ENCODE peak calls at places on chromosomes 16 and 17, in six cellular contexts. One of them, this sample, is unnamed.

GRCh38 chr16:75250809-75251279 is 580 bp downstream of the BCAR1 start:
- DNase-seq in spleen: no peak
- DNase-seq in mammary epithelial cell: no peak
- DNase-seq in Calu3: peak
- DNase-seq in fibroblast of pulmonary artery: no peak
- DNase-seq in RWPE1: peak
- DNase-seq in this sample: no peak

GRCh38 chr17:30964878-30965277 is 6.0 kb upstream of the RNF135 start:
- DNase-seq in RWPE1: no peak
- DNase-seq in spleen: no peak
- DNase-seq in Calu3: no peak
- DNase-seq in mammary epithelial cell: no peak
- DNase-seq in fibroblast of pulmonary artery: peak
- DNase-seq in this sample: no peak

GRCh38 chr17:59331929-59332889 is 754 bp downstream of the YPEL2 start:
- DNase-seq in Calu3: peak
- DNase-seq in RWPE1: no peak
- DNase-seq in spleen: peak
- DNase-seq in mammary epithelial cell: peak
- DNase-seq in fibroblast of pulmonary artery: peak
- DNase-seq in this sample: peak

GRCh38 chr17:27984404-27984803 is 58.1 kb upstream of the NLK start:
- DNase-seq in RWPE1: no peak
- DNase-seq in fibroblast of pulmonary artery: no peak
- DNase-seq in spleen: no peak
- DNase-seq in mammary epithelial cell: no peak
- DNase-seq in Calu3: no peak
- DNase-seq in this sample: no peak

GRCh38 chr17:14004927-14005630 is 64.2 kb upstream of the COX10 start:
- DNase-seq in mammary epithelial cell: peak
- DNase-seq in Calu3: no peak
- DNase-seq in spleen: no peak
- DNase-seq in RWPE1: no peak
- DNase-seq in fibroblast of pulmonary artery: no peak
- DNase-seq in this sample: no peak

GRCh38 chr16:2719328-2720062 is 529 bp downstream of the PRSS27 start:
- DNase-seq in fibroblast of pulmonary artery: no peak
- DNase-seq in RWPE1: no peak
- DNase-seq in mammary epithelial cell: no peak
- DNase-seq in spleen: peak
- DNase-seq in Calu3: peak
- DNase-seq in this sample: no peak

GRCh38 chr16:82023206-82023605 is 11.8 kb upstream of the HSD17B2 start:
- DNase-seq in Calu3: no peak
- DNase-seq in spleen: no peak
- DNase-seq in mammary epithelial cell: no peak
- DNase-seq in RWPE1: no peak
- DNase-seq in fibroblast of pulmonary artery: no peak
- DNase-seq in this sample: no peak

GRCh38 chr17:31739300-31739699 is 119.7 kb downstream of the COPRS start:
- DNase-seq in RWPE1: no peak
- DNase-seq in Calu3: no peak
- DNase-seq in fibroblast of pulmonary artery: peak
- DNase-seq in mammary epithelial cell: peak
- DNase-seq in spleen: no peak
- DNase-seq in this sample: no peak

GRCh38 chr17:78315355-78316114 is 44.3 kb downstream of the SOCS3 start:
- DNase-seq in RWPE1: peak
- DNase-seq in mammary epithelial cell: peak
- DNase-seq in spleen: no peak
- DNase-seq in fibroblast of pulmonary artery: peak
- DNase-seq in Calu3: peak
- DNase-seq in this sample: no peak

GRCh38 chr16:14486520-14487303 is 143.3 kb downstream of the PARN start:
- DNase-seq in spleen: no peak
- DNase-seq in mammary epithelial cell: peak
- DNase-seq in Calu3: peak
- DNase-seq in RWPE1: peak
- DNase-seq in fibroblast of pulmonary artery: peak
- DNase-seq in this sample: no peak

GRCh38 chr17:63911657-63912100 is 621 bp upstream of the CSHL1 start:
- DNase-seq in spleen: no peak
- DNase-seq in mammary epithelial cell: no peak
- DNase-seq in fibroblast of pulmonary artery: peak
- DNase-seq in RWPE1: peak
- DNase-seq in Calu3: peak
- DNase-seq in this sample: peak

GRCh38 chr17:66994943-66995535 is 30.5 kb downstream of the CACNG4 start:
- DNase-seq in fibroblast of pulmonary artery: no peak
- DNase-seq in mammary epithelial cell: no peak
- DNase-seq in RWPE1: no peak
- DNase-seq in Calu3: no peak
- DNase-seq in spleen: no peak
- DNase-seq in this sample: no peak

GRCh38 chr17:7988750-7989178 is 13.7 kb upstream of the GUCY2D start:
- DNase-seq in spleen: no peak
- DNase-seq in fibroblast of pulmonary artery: peak
- DNase-seq in Calu3: peak
- DNase-seq in mammary epithelial cell: peak
- DNase-seq in RWPE1: peak
- DNase-seq in this sample: no peak

GRCh38 chr16:28193530-28194423 is 18.0 kb downstream of the XPO6 start:
- DNase-seq in fibroblast of pulmonary artery: peak
- DNase-seq in RWPE1: peak
- DNase-seq in spleen: no peak
- DNase-seq in Calu3: no peak
- DNase-seq in mammary epithelial cell: peak
- DNase-seq in this sample: no peak

GRCh38 chr17:79089720-79090502 is 15.3 kb downstream of the ENGASE start:
- DNase-seq in spleen: no peak
- DNase-seq in Calu3: no peak
- DNase-seq in fibroblast of pulmonary artery: no peak
- DNase-seq in mammary epithelial cell: no peak
- DNase-seq in RWPE1: no peak
- DNase-seq in this sample: no peak

GRCh38 chr17:66348605-66349165 is 46.3 kb downstream of the PRKCA start:
- DNase-seq in fibroblast of pulmonary artery: peak
- DNase-seq in Calu3: peak
- DNase-seq in mammary epithelial cell: peak
- DNase-seq in spleen: no peak
- DNase-seq in RWPE1: peak
- DNase-seq in this sample: no peak

GRCh38 chr17:39064374-39064773 is 87.1 kb downstream of the PLXDC1 start:
- DNase-seq in Calu3: no peak
- DNase-seq in fibroblast of pulmonary artery: peak
- DNase-seq in spleen: no peak
- DNase-seq in RWPE1: peak
- DNase-seq in mammary epithelial cell: peak
- DNase-seq in this sample: no peak

GRCh38 chr16:69182730-69183416 is 4.1 kb upstream of the SNTB2 start:
- DNase-seq in fibroblast of pulmonary artery: no peak
- DNase-seq in spleen: no peak
- DNase-seq in RWPE1: no peak
- DNase-seq in Calu3: no peak
- DNase-seq in mammary epithelial cell: peak
- DNase-seq in this sample: no peak

GRCh38 chr17:77611791-77612466 is 346.6 kb upstream of the TNRC6C start:
- DNase-seq in mammary epithelial cell: no peak
- DNase-seq in fibroblast of pulmonary artery: no peak
- DNase-seq in RWPE1: no peak
- DNase-seq in spleen: peak
- DNase-seq in Calu3: no peak
- DNase-seq in this sample: no peak

DNA sequence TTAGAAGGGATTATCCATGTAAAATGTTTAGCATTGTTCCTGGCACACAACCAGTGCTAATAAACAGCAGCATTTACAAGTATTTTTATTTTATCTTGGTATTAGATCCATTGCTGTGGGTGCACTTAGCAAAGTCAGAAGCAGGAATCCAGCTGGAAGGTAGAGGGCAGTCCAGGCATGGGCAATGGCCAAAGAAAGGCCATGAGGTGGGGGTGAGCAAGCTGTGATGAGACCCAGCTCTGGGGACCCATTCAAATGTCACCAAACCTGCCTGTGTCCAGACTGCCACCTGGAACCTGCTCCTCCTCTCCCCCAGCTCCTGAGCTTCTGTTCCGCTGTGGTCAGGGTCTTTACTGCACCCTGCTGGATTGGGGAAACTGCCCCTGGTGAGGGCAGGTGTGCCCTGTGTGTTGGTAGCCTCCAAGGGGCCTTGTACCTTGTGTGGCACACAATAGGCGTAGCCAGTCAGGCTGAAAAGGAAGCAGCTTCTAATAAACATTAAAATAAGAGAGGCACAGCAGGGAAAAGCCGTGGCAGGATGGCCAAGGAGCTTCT is 118.0 kb upstream of the CRHR1 start:
- DNase-seq in RWPE1: no peak
- DNase-seq in fibroblast of pulmonary artery: no peak
- DNase-seq in Calu3: no peak
- DNase-seq in spleen: no peak
- DNase-seq in mammary epithelial cell: no peak
- DNase-seq in this sample: no peak
- TF ChIP-seq CTCF in RWPE1: no peak
- TF ChIP-seq CTCF in fibroblast of pulmonary artery: no peak
- TF ChIP-seq CTCF in Calu3: peak
- TF ChIP-seq CTCF in spleen: no peak
- TF ChIP-seq CTCF in mammary epithelial cell: peak
- TF ChIP-seq CTCF in this sample: no peak

GRCh38 chr16:21599158-21599993 is at the start of gene METTL9:
- DNase-seq in fibroblast of pulmonary artery: peak
- DNase-seq in spleen: peak
- DNase-seq in mammary epithelial cell: peak
- DNase-seq in RWPE1: peak
- DNase-seq in Calu3: peak
- DNase-seq in this sample: peak
- TF ChIP-seq CTCF in fibroblast of pulmonary artery: no peak
- TF ChIP-seq CTCF in spleen: peak
- TF ChIP-seq CTCF in mammary epithelial cell: no peak
- TF ChIP-seq CTCF in RWPE1: no peak
- TF ChIP-seq CTCF in Calu3: peak
- TF ChIP-seq CTCF in this sample: no peak

GRCh38 chr16:56314244-56314850 is 111.0 kb downstream of the AMFR start:
- DNase-seq in spleen: peak
- DNase-seq in mammary epithelial cell: no peak
- DNase-seq in Calu3: no peak
- DNase-seq in RWPE1: no peak
- DNase-seq in fibroblast of pulmonary artery: no peak
- DNase-seq in this sample: no peak

GRCh38 chr16:56310685-56311084 is 114.7 kb downstream of the AMFR start:
- DNase-seq in Calu3: no peak
- DNase-seq in mammary epithelial cell: no peak
- DNase-seq in spleen: peak
- DNase-seq in RWPE1: no peak
- DNase-seq in fibroblast of pulmonary artery: no peak
- DNase-seq in this sample: no peak

GRCh38 chr16:56312028-56312300 is 113.4 kb downstream of the AMFR start:
- DNase-seq in spleen: peak
- DNase-seq in mammary epithelial cell: no peak
- DNase-seq in Calu3: no peak
- DNase-seq in fibroblast of pulmonary artery: no peak
- DNase-seq in RWPE1: no peak
- DNase-seq in this sample: no peak

GRCh38 chr16:56312556-56312955 is 112.8 kb downstream of the AMFR start:
- DNase-seq in RWPE1: no peak
- DNase-seq in fibroblast of pulmonary artery: no peak
- DNase-seq in mammary epithelial cell: no peak
- DNase-seq in Calu3: no peak
- DNase-seq in spleen: peak
- DNase-seq in this sample: no peak

GRCh38 chr16:56311208-56312027 is 113.9 kb downstream of the AMFR start:
- DNase-seq in fibroblast of pulmonary artery: no peak
- DNase-seq in mammary epithelial cell: no peak
- DNase-seq in Calu3: no peak
- DNase-seq in RWPE1: no peak
- DNase-seq in spleen: peak
- DNase-seq in this sample: no peak
- TF ChIP-seq CTCF in fibroblast of pulmonary artery: peak
- TF ChIP-seq CTCF in mammary epithelial cell: no peak
- TF ChIP-seq CTCF in Calu3: no peak
- TF ChIP-seq CTCF in RWPE1: no peak
- TF ChIP-seq CTCF in spleen: no peak
- TF ChIP-seq CTCF in this sample: no peak

GRCh38 chr16:65305588-65305987 is 183.7 kb upstream of the CDH11 start:
- DNase-seq in mammary epithelial cell: no peak
- DNase-seq in fibroblast of pulmonary artery: no peak
- DNase-seq in RWPE1: no peak
- DNase-seq in Calu3: no peak
- DNase-seq in spleen: no peak
- DNase-seq in this sample: no peak
- TF ChIP-seq CTCF in mammary epithelial cell: no peak
- TF ChIP-seq CTCF in fibroblast of pulmonary artery: no peak
- TF ChIP-seq CTCF in RWPE1: no peak
- TF ChIP-seq CTCF in Calu3: no peak
- TF ChIP-seq CTCF in spleen: no peak
- TF ChIP-seq CTCF in this sample: no peak